ENCODE peak calls at places on chromosome 20, in eight cellular contexts. One of them, this sample, is unnamed.

GRCh38 chr20:35001596-35002362 is 46.1 kb downstream of the MYH7B start:
- DNase-seq in epithelial cell of esophagus: peak; percentile 21
- DNase-seq in NCI-H510A: no peak
- DNase-seq in left cardiac atrium: peak; percentile 22
- DNase-seq in NCI-H1436: no peak
- DNase-seq in non-pigmented ciliary epithelial cell: no peak
- DNase-seq in naive thymus-derived CD8-positive, alpha-beta T cell: no peak
- DNase-seq in amygdala: no peak
- DNase-seq in this sample: no peak

GRCh38 chr20:52104546-52105044 is 87.0 kb downstream of the ZFP64 start:
- DNase-seq in epithelial cell of esophagus: peak; percentile 19
- DNase-seq in NCI-H510A: no peak
- DNase-seq in left cardiac atrium: no peak
- DNase-seq in NCI-H1436: no peak
- DNase-seq in non-pigmented ciliary epithelial cell: no peak
- DNase-seq in naive thymus-derived CD8-positive, alpha-beta T cell: no peak
- DNase-seq in amygdala: no peak
- DNase-seq in this sample: no peak

GRCh38 chr20:58024241-58024721 is 204.2 kb downstream of the ANKRD60 start:
- DNase-seq in epithelial cell of esophagus: no peak
- DNase-seq in NCI-H510A: no peak
- DNase-seq in left cardiac atrium: no peak
- DNase-seq in NCI-H1436: no peak
- DNase-seq in non-pigmented ciliary epithelial cell: no peak
- DNase-seq in naive thymus-derived CD8-positive, alpha-beta T cell: no peak
- DNase-seq in amygdala: no peak
- DNase-seq in this sample: no peak

GRCh38 chr20:51725584-51726176 is 42.5 kb downstream of the ATP9A start:
- DNase-seq in epithelial cell of esophagus: peak; percentile 26
- DNase-seq in NCI-H510A: no peak
- DNase-seq in left cardiac atrium: no peak
- DNase-seq in NCI-H1436: no peak
- DNase-seq in non-pigmented ciliary epithelial cell: no peak
- DNase-seq in naive thymus-derived CD8-positive, alpha-beta T cell: no peak
- DNase-seq in amygdala: no peak
- DNase-seq in this sample: no peak

GRCh38 chr20:23268792-23269354 is 81.7 kb upstream of the NXT1 start:
- DNase-seq in epithelial cell of esophagus: no peak
- DNase-seq in NCI-H510A: no peak
- DNase-seq in left cardiac atrium: no peak
- DNase-seq in NCI-H1436: no peak
- DNase-seq in non-pigmented ciliary epithelial cell: no peak
- DNase-seq in naive thymus-derived CD8-positive, alpha-beta T cell: no peak
- DNase-seq in amygdala: no peak
- DNase-seq in this sample: no peak

GRCh38 chr20:48945840-48946514 is 24.5 kb downstream of the ARFGEF2 start:
- DNase-seq in epithelial cell of esophagus: peak; percentile 93
- DNase-seq in NCI-H510A: peak; percentile 62
- DNase-seq in left cardiac atrium: no peak
- DNase-seq in NCI-H1436: no peak
- DNase-seq in non-pigmented ciliary epithelial cell: no peak
- DNase-seq in naive thymus-derived CD8-positive, alpha-beta T cell: no peak
- DNase-seq in amygdala: no peak
- DNase-seq in this sample: no peak

GRCh38 chr20:40668449-40669228 is 20.4 kb downstream of the MAFB start:
- DNase-seq in epithelial cell of esophagus: peak; percentile 68
- DNase-seq in NCI-H510A: no peak
- DNase-seq in left cardiac atrium: no peak
- DNase-seq in NCI-H1436: no peak
- DNase-seq in non-pigmented ciliary epithelial cell: no peak
- DNase-seq in naive thymus-derived CD8-positive, alpha-beta T cell: no peak
- DNase-seq in amygdala: no peak
- DNase-seq in this sample: no peak

GRCh38 chr20:49989234-49990065 is 6.7 kb downstream of the SNAI1 start:
- DNase-seq in epithelial cell of esophagus: no peak
- DNase-seq in NCI-H510A: no peak
- DNase-seq in left cardiac atrium: peak; percentile 82
- DNase-seq in NCI-H1436: no peak
- DNase-seq in non-pigmented ciliary epithelial cell: no peak
- DNase-seq in naive thymus-derived CD8-positive, alpha-beta T cell: no peak
- DNase-seq in amygdala: no peak
- DNase-seq in this sample: peak; percentile 56

GRCh38 chr20:61744691-61745396 is 320.8 kb downstream of the TAF4 start:
- DNase-seq in epithelial cell of esophagus: peak; percentile 11
- DNase-seq in NCI-H510A: no peak
- DNase-seq in left cardiac atrium: peak; percentile 7
- DNase-seq in NCI-H1436: no peak
- DNase-seq in non-pigmented ciliary epithelial cell: no peak
- DNase-seq in naive thymus-derived CD8-positive, alpha-beta T cell: no peak
- DNase-seq in amygdala: no peak
- DNase-seq in this sample: no peak

GRCh38 chr20:36848078-36848660 is 27.8 kb upstream of the TLDC2 start:
- DNase-seq in epithelial cell of esophagus: peak; percentile 61
- DNase-seq in NCI-H510A: no peak
- DNase-seq in left cardiac atrium: peak; percentile 63
- DNase-seq in NCI-H1436: no peak
- DNase-seq in non-pigmented ciliary epithelial cell: peak; percentile 76
- DNase-seq in naive thymus-derived CD8-positive, alpha-beta T cell: no peak
- DNase-seq in amygdala: no peak
- DNase-seq in this sample: no peak

GRCh38 chr20:13105864-13106457 is 97.2 kb downstream of the SPTLC3 start:
- DNase-seq in epithelial cell of esophagus: peak; percentile 51
- DNase-seq in NCI-H510A: no peak
- DNase-seq in left cardiac atrium: no peak
- DNase-seq in NCI-H1436: peak; percentile 44
- DNase-seq in non-pigmented ciliary epithelial cell: peak; percentile 14
- DNase-seq in naive thymus-derived CD8-positive, alpha-beta T cell: peak; percentile 17
- DNase-seq in amygdala: no peak
- DNase-seq in this sample: no peak

GRCh38 chr20:43942661-43943285 is 28.1 kb downstream of the TOX2 start:
- DNase-seq in epithelial cell of esophagus: peak; percentile 73
- DNase-seq in NCI-H510A: peak; percentile 52
- DNase-seq in left cardiac atrium: no peak
- DNase-seq in NCI-H1436: no peak
- DNase-seq in non-pigmented ciliary epithelial cell: no peak
- DNase-seq in naive thymus-derived CD8-positive, alpha-beta T cell: peak; percentile 54
- DNase-seq in amygdala: no peak
- DNase-seq in this sample: peak; percentile 32

GRCh38 chr20:21237956-21238355 is 65.2 kb upstream of the XRN2 start:
- DNase-seq in epithelial cell of esophagus: peak; percentile 79
- DNase-seq in NCI-H510A: no peak
- DNase-seq in left cardiac atrium: no peak
- DNase-seq in NCI-H1436: no peak
- DNase-seq in non-pigmented ciliary epithelial cell: no peak
- DNase-seq in naive thymus-derived CD8-positive, alpha-beta T cell: no peak
- DNase-seq in amygdala: no peak
- DNase-seq in this sample: no peak

GRCh38 chr20:18669241-18670019 is 81.6 kb downstream of the DTD1 start:
- DNase-seq in epithelial cell of esophagus: no peak
- DNase-seq in NCI-H510A: no peak
- DNase-seq in left cardiac atrium: no peak
- DNase-seq in NCI-H1436: no peak
- DNase-seq in non-pigmented ciliary epithelial cell: no peak
- DNase-seq in naive thymus-derived CD8-positive, alpha-beta T cell: no peak
- DNase-seq in amygdala: no peak
- DNase-seq in this sample: no peak

GRCh38 chr20:14415492-14415891 is 78.1 kb upstream of the FLRT3 start:
- DNase-seq in epithelial cell of esophagus: no peak
- DNase-seq in NCI-H510A: no peak
- DNase-seq in left cardiac atrium: no peak
- DNase-seq in NCI-H1436: peak; percentile 50
- DNase-seq in non-pigmented ciliary epithelial cell: no peak
- DNase-seq in naive thymus-derived CD8-positive, alpha-beta T cell: no peak
- DNase-seq in amygdala: no peak
- DNase-seq in this sample: no peak

GRCh38 chr20:46512943-46513844 is at the start of gene ZNF334:
- DNase-seq in epithelial cell of esophagus: peak; percentile 60
- DNase-seq in NCI-H510A: peak; percentile 83
- DNase-seq in left cardiac atrium: peak; percentile 80
- DNase-seq in NCI-H1436: peak; percentile 57
- DNase-seq in non-pigmented ciliary epithelial cell: no peak
- DNase-seq in naive thymus-derived CD8-positive, alpha-beta T cell: no peak
- DNase-seq in amygdala: peak; percentile 47
- DNase-seq in this sample: no peak

GRCh38 chr20:37270586-37271420 is 9.2 kb upstream of the GHRH start:
- DNase-seq in epithelial cell of esophagus: peak; percentile 68
- DNase-seq in NCI-H510A: no peak
- DNase-seq in left cardiac atrium: no peak
- DNase-seq in NCI-H1436: no peak
- DNase-seq in non-pigmented ciliary epithelial cell: no peak
- DNase-seq in naive thymus-derived CD8-positive, alpha-beta T cell: no peak
- DNase-seq in amygdala: no peak
- DNase-seq in this sample: peak; percentile 76

GRCh38 chr20:25676164-25676809 is 20.4 kb downstream of the ZNF337 start:
- DNase-seq in epithelial cell of esophagus: peak; percentile 84
- DNase-seq in NCI-H510A: no peak
- DNase-seq in left cardiac atrium: no peak
- DNase-seq in NCI-H1436: no peak
- DNase-seq in non-pigmented ciliary epithelial cell: peak; percentile 84
- DNase-seq in naive thymus-derived CD8-positive, alpha-beta T cell: no peak
- DNase-seq in amygdala: no peak
- DNase-seq in this sample: no peak

This sample was measured in GDM1.